ENCODE peak calls at places on chromosomes 3 and 15, in eight cellular contexts. O, E, D, U, B, F, Z and M are unnamed samples.

GRCh38 chr3:126351771-126352475 is 5.3 kb downstream of the KLF15 start:
- DNase-seq in O (no peak), E (no peak), D (no peak), U (peak), B (no peak), F (peak), Z (peak), M (no peak)

GRCh38 chr15:46296797-46297196 is 662.0 kb downstream of the SQOR start:
- DNase-seq in O (no peak), E (no peak), D (no peak), U (no peak), B (no peak), F (no peak), Z (no peak), M (no peak)

GRCh38 chr3:128709506-128710210 is 16.3 kb upstream of the RAB7A start:
- DNase-seq in O (no peak), E (no peak), D (no peak), U (no peak), B (no peak), F (no peak), Z (no peak), M (no peak)

GRCh38 chr3:177905895-177906511 is 630.2 kb upstream of the KCNMB2 start:
- DNase-seq in O (no peak), E (peak), D (no peak), U (no peak), B (no peak), F (no peak), Z (no peak), M (no peak)

GRCh38 chr3:36663666-36664291 is 100.6 kb downstream of the DCLK3 start:
- DNase-seq in O (no peak), E (no peak), D (no peak), U (no peak), B (no peak), F (no peak), Z (no peak), M (no peak)

GRCh38 chr15:60381148-60381788 is 16.5 kb downstream of the ANXA2 start:
- DNase-seq in O (no peak), E (no peak), D (no peak), U (no peak), B (no peak), F (no peak), Z (no peak), M (no peak)

GRCh38 chr15:67050062-67050461 is 15.3 kb upstream of the SMAD3 start:
- DNase-seq in O (no peak), E (no peak), D (no peak), U (no peak), B (no peak), F (no peak), Z (no peak), M (no peak)

GRCh38 chr15:68435966-68436365 is 4.0 kb upstream of the ITGA11 start:
- DNase-seq in O (no peak), E (no peak), D (no peak), U (no peak), B (no peak), F (peak), Z (no peak), M (no peak)

GRCh38 chr15:38048001-38048455 is 113.6 kb downstream of the TMCO5A start:
- DNase-seq in O (no peak), E (no peak), D (no peak), U (no peak), B (peak), F (no peak), Z (no peak), M (no peak)

GRCh38 chr15:86082619-86083377 is 3.1 kb downstream of the AGBL1 start:
- DNase-seq in O (no peak), E (no peak), D (no peak), U (no peak), B (no peak), F (no peak), Z (no peak), M (no peak)

GRCh38 chr3:9976736-9977709 is 9.6 kb downstream of the EMC3 start:
- DNase-seq in O (no peak), E (peak), D (no peak), U (no peak), B (no peak), F (peak), Z (peak), M (peak)

GRCh38 chr3:29594261-29594660 is 313.4 kb downstream of the RBMS3 start:
- DNase-seq in O (no peak), E (no peak), D (no peak), U (no peak), B (no peak), F (no peak), Z (no peak), M (no peak)

GRCh38 chr3:178807694-178808093 is 263.9 kb downstream of the ZMAT3 start:
- DNase-seq in O (no peak), E (no peak), D (no peak), U (no peak), B (no peak), F (no peak), Z (no peak), M (no peak)

GRCh38 chr3:13191016-13191415 is 117.8 kb upstream of the IQSEC1 start:
- DNase-seq in O (no peak), E (no peak), D (no peak), U (no peak), B (no peak), F (no peak), Z (no peak), M (no peak)

GRCh38 chr15:42144841-42145375 is 11.5 kb downstream of the PLA2G4F start:
- DNase-seq in O (no peak), E (no peak), D (no peak), U (peak), B (no peak), F (no peak), Z (no peak), M (no peak)

GRCh38 chr15:74311734-74312444 is 55.6 kb downstream of the CYP11A1 start:
- DNase-seq in O (no peak), E (no peak), D (peak), U (no peak), B (no peak), F (no peak), Z (no peak), M (no peak)

GRCh38 chr3:32391643-32392529 is at the start of gene CMTM7:
- DNase-seq in O (peak), E (no peak), D (peak), U (peak), B (peak), F (peak), Z (peak), M (no peak)

GRCh38 chr3:159761377-159761776 is 227.3 kb upstream of the IL12A start:
- DNase-seq in O (no peak), E (no peak), D (no peak), U (no peak), B (no peak), F (peak), Z (no peak), M (no peak)

GRCh38 chr3:151024339-151024738 is 51.8 kb upstream of the CLRN1 start:
- DNase-seq in O (no peak), E (no peak), D (no peak), U (no peak), B (no peak), F (no peak), Z (no peak), M (no peak)

GRCh38 chr3:74067296-74067695 is 442.6 kb upstream of the PDZRN3 start:
- DNase-seq in O (no peak), E (no peak), D (no peak), U (no peak), B (no peak), F (no peak), Z (no peak), M (no peak)

GRCh38 chr15:61742591-61742990 is 317.7 kb downstream of the VPS13C start:
- DNase-seq in O (no peak), E (no peak), D (no peak), U (no peak), B (no peak), F (no peak), Z (no peak), M (no peak)

GRCh38 chr3:37986479-37987314 is 3.9 kb upstream of the VILL start:
- DNase-seq in O (no peak), E (no peak), D (no peak), U (peak), B (no peak), F (no peak), Z (no peak), M (no peak)

DNA sequence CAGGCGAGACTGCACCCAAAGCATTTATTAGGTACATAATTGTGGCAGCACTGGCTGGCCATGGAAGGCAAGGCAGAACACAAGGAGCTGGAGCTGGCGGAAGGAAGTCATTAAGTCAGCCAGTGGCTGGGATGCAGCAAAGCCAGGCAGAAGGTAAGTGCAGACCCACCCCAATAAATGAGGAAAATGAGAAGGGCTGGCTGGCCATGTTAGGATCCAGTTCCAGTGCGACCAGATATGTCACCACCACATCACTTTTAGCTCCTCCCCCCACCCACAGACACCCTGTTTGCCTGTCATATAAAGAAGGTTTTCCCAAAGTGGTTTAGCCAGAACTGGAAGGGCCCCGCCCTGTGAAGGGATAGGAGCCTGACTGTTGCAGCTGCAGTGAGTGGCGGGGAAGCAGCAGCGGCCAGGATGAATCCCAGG is at the start of gene FURIN:
- DNase-seq in O (no peak), E (no peak), D (no peak), U (no peak), B (no peak), F (no peak), Z (no peak), M (no peak)
- H3K4me3 ChIP-seq in O (no peak), E (no peak), D (no peak), U (no peak), B (no peak), F (no peak), Z (no peak), M (no peak)

GRCh38 chr15:101189341-101189679 is 62.5 kb downstream of the CHSY1 start:
- DNase-seq in O (no peak), E (no peak), D (no peak), U (no peak), B (no peak), F (no peak), Z (no peak), M (no peak)
- H3K4me3 ChIP-seq in O (no peak), E (peak), D (no peak), U (peak), B (no peak), F (no peak), Z (no peak), M (peak)

GRCh38 chr15:100790786-100791265 is 88.8 kb upstream of the ALDH1A3 start:
- DNase-seq in O (no peak), E (no peak), D (no peak), U (no peak), B (no peak), F (no peak), Z (no peak), M (no peak)
- H3K4me3 ChIP-seq in O (no peak), E (no peak), D (no peak), U (no peak), B (no peak), F (no peak), Z (no peak), M (no peak)

DNA sequence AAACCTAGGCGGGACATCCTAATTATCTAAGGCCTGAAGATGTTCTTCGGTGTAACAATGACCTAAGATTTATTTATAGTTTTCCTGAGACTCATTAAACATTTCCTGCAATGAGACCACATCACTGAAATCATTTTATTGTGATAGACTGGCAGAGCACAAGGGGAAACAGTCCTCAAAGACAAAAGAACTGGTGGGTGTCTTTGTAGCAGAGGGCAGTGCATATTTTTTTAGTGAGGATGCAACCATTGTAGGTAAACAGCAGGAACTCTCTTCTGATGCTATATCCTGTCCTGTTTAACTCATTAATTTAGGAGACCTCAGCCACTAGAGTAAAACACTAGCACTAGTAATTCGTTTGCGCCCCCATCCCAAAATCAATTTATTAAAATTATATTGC is 100.0 kb downstream of the MAGI1 start:
- DNase-seq in O (no peak), E (no peak), D (no peak), U (no peak), B (no peak), F (no peak), Z (no peak), M (no peak)
- H3K4me3 ChIP-seq in O (no peak), E (no peak), D (no peak), U (no peak), B (no peak), F (no peak), Z (no peak), M (no peak)